ENCODE peak calls at places on chromosomes 12 and 14, in five cellular contexts. W, Z, X, D and G are unnamed samples.

GRCh38 chr12:91493308-91493707 is 310.7 kb upstream of the DCN start:
- DNase-seq in W (no peak), Z (no peak), X (no peak), D (no peak), G (no peak)

GRCh38 chr12:10143205-10143604 is 13.2 kb upstream of the CLEC7A start:
- DNase-seq in D (no peak), X (peak; percentile 11), W (no peak), Z (no peak), G (no peak)

GRCh38 chr14:20302042-20302761 is 3.5 kb downstream of the TTC5 start:
- DNase-seq in D (no peak), X (peak; percentile 25), W (no peak), Z (no peak), G (peak; percentile 10)

GRCh38 chr12:52149182-52149641 is 42.6 kb downstream of the KRT80 start:
- DNase-seq in W (no peak), X (no peak), D (no peak), Z (no peak), G (no peak)

GRCh38 chr12:114407034-114407420 is 1.1 kb upstream of the TBX5 start:
- DNase-seq in X (no peak), D (no peak), Z (no peak), W (no peak), G (no peak)

GRCh38 chr12:101749657-101750056 is 10.4 kb upstream of the SYCP3 start:
- DNase-seq in D (no peak), Z (no peak), W (no peak), X (no peak), G (no peak)

GRCh38 chr14:75198291-75198933 is 22.0 kb upstream of the TMED10 start:
- DNase-seq in W (no peak), D (no peak), Z (no peak), X (peak; percentile 53), G (no peak)

GRCh38 chr12:120199595-120200306 is 1.2 kb downstream of the RPLP0 start:
- DNase-seq in Z (peak; percentile 16), X (peak; percentile 98), D (no peak), W (no peak), G (peak; percentile 49)

GRCh38 chr14:91284146-91284790 is 39.8 kb upstream of the GPR68 start:
- DNase-seq in X (peak; percentile 86), D (no peak), Z (peak; percentile 48), W (no peak), G (no peak)

GRCh38 chr12:102426599-102427541 is 53.5 kb downstream of the IGF1 start:
- DNase-seq in W (no peak), X (peak; percentile 70), Z (no peak), D (no peak), G (no peak)

DNA sequence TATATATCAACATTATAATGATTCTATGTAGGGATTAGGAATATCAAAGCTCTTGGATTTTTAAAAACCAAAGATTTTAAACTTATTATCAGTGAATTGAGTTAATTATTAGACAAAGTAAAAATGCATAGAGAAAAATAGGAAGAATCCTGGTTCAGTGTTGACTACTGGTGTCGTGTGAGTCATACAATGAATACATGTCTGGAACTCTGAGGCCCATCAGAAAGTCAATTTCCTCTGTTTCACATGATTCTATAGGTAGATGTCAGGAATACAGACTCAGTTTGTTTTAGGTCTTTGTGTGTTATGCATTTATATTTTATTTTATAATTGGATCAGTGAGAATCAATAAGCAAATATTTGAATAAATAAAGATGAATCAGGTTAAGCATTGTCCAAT is 84.5 kb upstream of the RTL1 start:
- DNase-seq in D (peak; percentile 75), Z (no peak), W (no peak), X (no peak), G (no peak)
- TF ChIP-seq CTCF in D (no peak), Z (no peak), W (no peak), X (no peak), G (no peak)

GRCh38 chr14:69574266-69574953 is at the start of gene CCDC177:
- DNase-seq in Z (no peak), W (peak; percentile 67), D (peak; percentile 68), X (peak; percentile 57), G (peak; percentile 68)

GRCh38 chr14:69572634-69573135 is 2.0 kb downstream of the CCDC177 start:
- DNase-seq in X (no peak), W (no peak), Z (no peak), D (peak; percentile 23), G (no peak)

GRCh38 chr14:69573205-69573840 is 1.3 kb downstream of the CCDC177 start:
- DNase-seq in W (no peak), X (no peak), Z (no peak), D (peak; percentile 17), G (no peak)

GRCh38 chr14:69574954-69575295 is 254 bp upstream of the CCDC177 start:
- DNase-seq in Z (no peak), W (no peak), X (no peak), D (no peak), G (no peak)

GRCh38 chr14:69573841-69574265 is 818 bp downstream of the CCDC177 start:
- DNase-seq in W (no peak), Z (no peak), D (no peak), X (no peak), G (no peak)
- H3K4me3 ChIP-seq in W (no peak overlapping the region), Z (no peak overlapping the region), D (peak overlapping the region; percentile 30), X (no peak overlapping the region), G (no peak overlapping the region)

GRCh38 chr14:24279301-24280186 is 8.1 kb upstream of the RABGGTA start:
- DNase-seq in Z (no peak), W (peak; percentile 43), D (peak; percentile 41), X (no peak), G (peak; percentile 77)
- TF ChIP-seq CTCF in Z (peak; percentile 2), W (peak; percentile 58), D (no peak), X (no peak), G (peak; percentile 16)

DNA sequence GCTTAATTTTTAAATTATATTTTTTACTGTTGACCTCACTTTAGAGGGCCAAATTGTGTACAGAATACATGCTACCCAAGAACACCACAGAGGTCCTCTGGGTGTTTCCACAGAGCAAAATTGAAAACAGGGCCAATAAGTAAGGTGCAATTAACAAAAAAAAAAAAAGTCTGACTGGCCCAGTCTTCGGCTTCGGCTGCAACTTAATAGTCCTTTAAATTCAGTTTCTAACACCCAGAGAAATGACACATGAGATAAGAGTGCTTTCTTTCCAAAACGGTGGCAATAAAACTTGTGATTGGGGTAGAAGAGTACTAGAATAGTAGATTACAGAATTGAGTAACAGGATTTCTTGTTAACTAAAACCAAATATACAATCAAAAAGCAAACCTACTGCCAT is 81.3 kb downstream of the MED13L start:
- DNase-seq in Z (no peak), D (no peak), W (no peak), X (no peak), G (peak; percentile 31)
- H3K4me3 ChIP-seq in Z (no peak overlapping the region), D (no peak overlapping the region), W (no peak overlapping the region), X (no peak overlapping the region), G (no peak overlapping the region)